ENCODE peak calls at places on chromosomes 13 and 19, in four cellular contexts. P is stomach, A is thyroid gland, D is mucosa of descending colon. N is an unnamed sample.
A peak's percentile ranks its signal among the peaks of the same experiment; 100 is the strongest.

GRCh38 chr13:24168980-24169379 is 8.5 kb downstream of the SPATA13 start:
- DNase-seq in P (no peak), A (no peak), D (no peak), N (no peak)

GRCh38 chr13:44969858-44970484 is 19.3 kb downstream of the NUFIP1 start:
- DNase-seq in P (no peak), A (no peak), D (no peak), N (no peak)

GRCh38 chr13:92136449-92137180 is 738.2 kb downstream of the GPC5 start:
- DNase-seq in P (no peak), A (no peak), D (no peak), N (no peak)

GRCh38 chr19:2215281-2215751 is 20.8 kb downstream of the PLEKHJ1 start:
- DNase-seq in P (no peak), A (no peak), D (no peak), N (no peak)

GRCh38 chr19:19642506-19643157 is 825 bp downstream of the GMIP start:
- DNase-seq in P (no peak), A (no peak), D (no peak), N (peak; percentile 25)

GRCh38 chr19:32404939-32405430 is 585 bp upstream of the DPY19L3 start:
- DNase-seq in P (peak; percentile 69), A (peak; percentile 72), D (peak; percentile 76), N (peak; percentile 2)

GRCh38 chr19:17491287-17491686 is 20.2 kb upstream of the PGLS start:
- DNase-seq in P (no peak), A (no peak), D (no peak), N (no peak)

GRCh38 chr19:6087074-6087506 is 23.2 kb downstream of the RFX2 start:
- DNase-seq in P (no peak), A (no peak), D (no peak), N (no peak)

GRCh38 chr19:34274827-34275625 is 20.7 kb downstream of the GARRE1 start:
- DNase-seq in P (no peak), A (no peak), D (no peak), N (no peak)

GRCh38 chr19:32351807-32352630 is 6.6 kb downstream of the ZNF507 start:
- DNase-seq in P (no peak), A (no peak), D (no peak), N (no peak)

GRCh38 chr13:33797622-33798021 is 20.3 kb upstream of the RFC3 start:
- DNase-seq in P (no peak), A (no peak), D (no peak), N (no peak)

GRCh38 chr13:37621811-37622361 is 23.3 kb upstream of the POSTN start:
- DNase-seq in P (no peak), A (no peak), D (no peak), N (no peak)

GRCh38 chr19:16180611-16181010 is 4.6 kb upstream of the FAM32A start:
- DNase-seq in P (no peak), A (no peak), D (no peak), N (no peak)

GRCh38 chr19:47157455-47158321 is 27.1 kb downstream of the SAE1 start:
- DNase-seq in P (peak; percentile 33), A (peak; percentile 88), D (no peak), N (peak; percentile 23)

GRCh38 chr13:78608705-78609463 is 5.5 kb upstream of the POU4F1 start:
- DNase-seq in P (no peak), A (no peak), D (no peak), N (no peak)

GRCh38 chr13:62324842-62325241 is 909.2 kb upstream of the PCDH20 start:
- DNase-seq in P (no peak), A (no peak), D (no peak), N (no peak)

GRCh38 chr13:72205773-72206172 is 338.8 kb upstream of the DACH1 start:
- DNase-seq in P (no peak), A (no peak), D (no peak), N (no peak)

GRCh38 chr13:80359459-80360297 is 18.8 kb upstream of the SPRY2 start:
- DNase-seq in P (no peak), A (peak; percentile 63), D (no peak), N (no peak)

GRCh38 chr19:1856698-1857603 is 6.4 kb downstream of the KLF16 start:
- DNase-seq in P (peak; percentile 92), A (peak; percentile 84), D (peak; percentile 96), N (no peak)

DNA sequence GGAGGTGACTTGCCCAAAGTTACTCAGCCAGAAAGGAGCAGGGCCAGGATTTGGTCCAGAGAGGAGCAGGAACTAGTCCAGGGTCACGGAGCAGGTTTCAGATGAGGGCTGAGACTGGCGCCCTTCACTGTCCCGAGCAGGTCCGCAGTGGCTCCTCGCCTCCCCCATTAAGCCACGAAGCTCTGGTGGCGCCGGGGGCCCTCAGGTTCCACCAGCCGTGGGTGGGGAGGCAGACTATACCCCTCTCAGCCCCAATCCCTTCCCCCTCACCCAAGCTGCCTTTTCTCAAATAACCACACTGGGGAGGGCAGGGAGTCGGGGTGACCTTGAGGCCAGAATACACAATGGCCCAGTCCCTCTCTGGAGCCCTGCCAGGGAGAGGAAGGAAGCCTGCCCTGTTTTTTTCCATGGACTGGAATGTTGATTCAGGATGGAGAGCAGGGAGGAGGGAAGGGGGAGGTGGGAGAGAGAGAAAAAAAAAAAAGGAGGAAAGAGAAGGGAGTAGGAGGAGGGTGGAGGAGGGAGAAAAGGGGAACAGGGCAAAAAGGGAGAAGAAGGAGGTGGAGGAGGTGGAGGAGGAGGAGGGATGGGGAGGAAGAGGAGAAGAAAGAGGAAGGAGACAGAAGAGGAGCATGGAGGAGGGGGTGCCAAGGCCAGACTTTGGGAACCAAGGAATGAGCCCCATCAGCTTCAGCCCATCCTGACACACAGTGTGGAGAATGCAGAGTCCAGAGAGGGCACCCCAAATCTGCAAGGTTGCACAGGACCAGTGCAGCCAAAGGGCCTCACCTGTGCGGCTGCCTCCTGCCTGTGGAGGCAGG is 19.7 kb downstream of the CEACAM16 start:
- DNase-seq in P (peak; percentile 93), A (peak; percentile 96), D (no peak), N (no peak)
- H3K4me3 ChIP-seq in P (no peak overlapping the region), A (no peak overlapping the region), D (no peak overlapping the region), N (no peak overlapping the region)

DNA sequence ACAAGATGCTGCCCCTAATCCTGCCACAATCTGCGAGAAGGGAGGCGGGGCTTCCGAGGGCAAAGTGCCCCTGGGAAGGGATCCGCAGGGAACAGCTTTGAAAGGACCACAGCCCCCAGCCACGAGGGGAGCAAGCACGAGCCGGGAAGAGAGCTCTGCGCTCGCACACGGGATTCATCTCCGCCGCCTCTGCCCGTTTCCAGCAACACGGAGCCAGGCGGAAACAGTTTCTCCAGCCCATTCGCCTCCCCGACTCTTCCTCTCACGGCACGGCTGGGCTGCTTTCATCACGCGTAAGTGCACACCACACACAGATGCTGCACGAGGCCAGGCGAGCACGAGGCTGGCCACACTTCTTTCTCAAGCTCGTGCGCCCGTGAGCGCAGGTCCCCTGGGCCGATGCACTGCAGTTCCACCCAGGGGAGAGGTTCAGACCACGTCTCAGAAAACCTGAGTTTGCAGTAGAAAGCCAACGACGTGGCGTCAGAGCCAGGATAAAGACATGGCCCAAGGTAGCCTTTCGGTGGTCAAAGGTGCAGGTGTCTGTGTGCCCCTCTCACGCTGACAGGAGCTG is 33.6 kb downstream of the NAXD start:
- DNase-seq in P (no peak), A (no peak), D (no peak), N (no peak)
- H3K4me1 ChIP-seq in P (peaks cover 10% of the 10 kb centered on the region), A (peaks cover 13% of the 10 kb centered on the region), D (peaks cover 2% of the 10 kb centered on the region), N (peaks cover 6% of the 10 kb centered on the region)

GRCh38 chr13:29925457-29925856 is 75.0 kb upstream of the UBL3 start:
- DNase-seq in P (peak; percentile 91), A (peak; percentile 89), D (no peak), N (no peak)

GRCh38 chr13:29922896-29923295 is 72.5 kb upstream of the UBL3 start:
- DNase-seq in P (no peak), A (peak; percentile 16), D (no peak), N (no peak)

GRCh38 chr13:29924951-29925350 is 74.5 kb upstream of the UBL3 start:
- DNase-seq in P (no peak), A (no peak), D (no peak), N (no peak)

GRCh38 chr13:29923554-29924481 is 73.4 kb upstream of the UBL3 start:
- DNase-seq in P (peak; percentile 94), A (peak; percentile 92), D (peak; percentile 89), N (peak; percentile 32)

DNA sequence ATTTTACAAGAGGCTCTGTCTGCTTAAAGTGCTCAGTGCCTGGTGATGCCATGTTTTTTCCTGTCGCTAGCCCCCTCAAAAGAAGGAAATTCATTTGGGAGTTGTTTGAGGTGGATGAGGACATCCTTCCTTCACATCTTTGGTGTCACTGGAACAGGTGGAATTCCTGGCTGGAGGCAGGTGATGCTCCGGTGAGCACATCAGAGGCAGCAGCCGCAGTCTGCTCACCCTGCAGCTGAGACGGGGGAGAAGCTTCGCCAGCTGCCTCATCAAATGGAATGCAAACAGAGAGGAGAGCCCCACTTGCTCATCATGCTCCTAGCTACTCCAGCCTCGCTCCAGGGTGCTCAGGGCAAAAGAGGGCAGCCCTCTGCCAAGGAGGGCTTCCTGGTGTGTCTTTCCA is 74.1 kb upstream of the UBL3 start:
- DNase-seq in P (no peak), A (peak; percentile 85), D (no peak), N (no peak)
- H3K4me3 ChIP-seq in P (no peak overlapping the region), A (no peak overlapping the region), D (no peak overlapping the region), N (no peak overlapping the region)

GRCh38 chr13:51803018-51803417 is 945 bp downstream of the DHRS12 start:
- DNase-seq in P (no peak), A (peak; percentile 33), D (no peak), N (no peak)
- H3K4me1 ChIP-seq in P (peaks cover 53% of the 10 kb centered on the region), A (peaks cover 33% of the 10 kb centered on the region), D (peaks cover 28% of the 10 kb centered on the region), N (peaks cover 42% of the 10 kb centered on the region)

N was measured in effector memory CD4-positive, alpha-beta T cell.